ENCODE peak calls at places on chromosomes 6 and 20, in eight cellular contexts. U is GM23338, H is breast epithelium, B is Panc1, Z is spleen, R is K562, S is endothelial cell of umbilical vein, E is stomach. V is an unnamed sample.

GRCh38 chr6:26022166-26022510 is 59.5 kb downstream of the TRIM38 start:
- DNase-seq in B (no peak), H (no peak), S (peak; percentile 90), R (peak; percentile 71), Z (no peak), U (peak; percentile 67), E (peak; percentile 60), V (peak; percentile 71)

GRCh38 chr6:46904117-46904516 is 17.6 kb downstream of the ADGRF5 start:
- DNase-seq in S (no peak), B (no peak), E (no peak), H (no peak), R (no peak), Z (no peak), U (no peak), V (no peak)

GRCh38 chr20:48769111-48769879 is 58.5 kb downstream of the PREX1 start:
- DNase-seq in B (no peak), E (peak; percentile 33), R (peak; percentile 38), H (no peak), Z (peak; percentile 88), S (no peak), U (peak; percentile 41), V (no peak)

GRCh38 chr6:26158581-26159416 is 71.6 kb downstream of the HFE start:
- DNase-seq in B (no peak), Z (peak; percentile 91), E (peak; percentile 73), U (peak; percentile 35), S (peak; percentile 67), R (peak; percentile 38), H (peak; percentile 69), V (no peak)

GRCh38 chr6:3308106-3308505 is 49.4 kb downstream of the PSMG4 start:
- DNase-seq in R (no peak), E (no peak), B (no peak), Z (peak; percentile 13), S (no peak), U (no peak), H (no peak), V (no peak)

GRCh38 chr6:26121141-26122004 is 34.1 kb downstream of the HFE start:
- DNase-seq in E (no peak), S (no peak), Z (no peak), H (no peak), B (no peak), R (no peak), U (no peak), V (peak; percentile 45)

GRCh38 chr20:39691151-39691862 is 729.2 kb downstream of the DHX35 start:
- DNase-seq in H (no peak), Z (no peak), B (no peak), S (no peak), U (no peak), R (no peak), E (no peak), V (no peak)

GRCh38 chr6:30844118-30844535 is 40.2 kb upstream of the DDR1 start:
- DNase-seq in E (no peak), H (no peak), R (no peak), U (peak; percentile 88), S (no peak), Z (no peak), B (no peak), V (no peak)

GRCh38 chr6:41027251-41027650 is 11.8 kb downstream of the UNC5CL start:
- DNase-seq in Z (no peak), E (no peak), U (no peak), H (no peak), S (no peak), R (no peak), B (no peak), V (no peak)

GRCh38 chr6:141107562-141108160 is 1025.1 kb upstream of the GJE1 start:
- DNase-seq in R (no peak), U (no peak), S (peak; percentile 70), E (no peak), B (peak; percentile 30), H (no peak), Z (no peak), V (peak; percentile 43)

GRCh38 chr6:146700078-146700686 is 101.4 kb downstream of the ADGB start:
- DNase-seq in R (peak; percentile 80), E (peak; percentile 77), B (peak; percentile 64), H (peak; percentile 62), Z (no peak), U (peak; percentile 86), S (peak; percentile 78), V (peak; percentile 64)

GRCh38 chr6:17218023-17218748 is 63.0 kb upstream of the RBM24 start:
- DNase-seq in E (no peak), B (no peak), S (no peak), R (no peak), H (no peak), U (no peak), Z (no peak), V (no peak)

GRCh38 chr6:17220040-17220439 is 61.1 kb upstream of the RBM24 start:
- DNase-seq in B (no peak), E (no peak), R (no peak), U (no peak), H (no peak), S (no peak), Z (no peak), V (no peak)

GRCh38 chr6:17218749-17219093 is 62.4 kb upstream of the RBM24 start:
- DNase-seq in E (no peak), Z (no peak), R (no peak), S (no peak), H (no peak), B (no peak), U (no peak), V (no peak)

GRCh38 chr6:17220511-17220910 is 60.6 kb upstream of the RBM24 start:
- DNase-seq in R (no peak), B (no peak), S (no peak), H (no peak), E (no peak), U (no peak), Z (no peak), V (no peak)

DNA sequence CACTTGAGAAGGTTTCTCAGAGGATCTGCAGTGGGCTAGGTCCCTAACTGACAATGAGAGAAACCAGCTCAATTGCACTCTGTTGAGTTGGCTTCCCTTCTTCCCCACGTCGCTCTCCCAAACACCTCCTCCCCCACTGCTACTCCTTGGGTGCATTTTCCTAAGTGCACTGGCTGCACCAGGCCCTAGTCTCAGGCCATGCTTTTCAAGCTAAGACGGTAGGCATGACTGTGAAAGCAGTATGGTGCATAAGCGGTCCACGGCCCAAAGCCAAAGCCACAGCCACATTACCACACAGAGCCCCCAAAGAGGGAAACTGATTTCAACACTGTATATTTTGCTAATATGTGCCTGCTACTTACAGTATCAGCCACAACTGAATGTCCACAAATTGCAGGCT is 62.1 kb upstream of the RBM24 start:
- DNase-seq in U (no peak), B (no peak), E (no peak), S (no peak), R (no peak), Z (no peak), H (no peak), V (no peak)
- H3K4me1 ChIP-seq in U (no peaks in the 10 kb centered on the region), B (no peaks in the 10 kb centered on the region), E (no peaks in the 10 kb centered on the region), S (no peaks in the 10 kb centered on the region), R (no peaks in the 10 kb centered on the region), Z (no peaks in the 10 kb centered on the region), H (no peaks in the 10 kb centered on the region), V (no peaks in the 10 kb centered on the region)

GRCh38 chr20:53611449-53611894 is 17.8 kb upstream of the ZNF217 start:
- DNase-seq in H (no peak), U (peak; percentile 78), Z (peak; percentile 30), E (peak; percentile 25), B (peak; percentile 90), S (peak; percentile 63), R (no peak), V (peak; percentile 78)
- TF ChIP-seq POLR2AphosphoS5 in H (no peak), U (no peak), Z (peak; percentile 54), E (peak; percentile 73), B (peak; percentile 57), S (peak; percentile 22), R (peak; percentile 39), V (peak; percentile 70)

DNA sequence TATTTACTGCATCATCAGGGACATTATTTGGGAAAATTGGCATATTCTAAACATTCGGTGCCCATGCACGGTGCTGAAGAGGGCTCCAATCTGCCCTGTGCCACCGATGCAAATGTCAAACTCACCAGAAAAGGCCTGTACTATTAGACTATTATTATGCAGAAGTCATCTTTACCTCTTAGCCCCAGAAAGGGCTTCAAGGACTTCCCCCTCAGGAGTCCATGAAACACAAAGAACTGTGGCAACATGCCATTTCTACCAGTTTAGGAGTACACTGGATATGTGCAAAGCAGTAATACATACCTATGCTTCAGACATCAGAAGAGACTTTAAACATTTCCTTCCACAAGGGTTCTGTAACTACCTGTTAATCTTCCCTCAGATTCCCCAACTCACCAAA is 8.6 kb downstream of the DIDO1 start:
- DNase-seq in S (no peak), R (no peak), Z (no peak), B (no peak), E (no peak), H (no peak), U (no peak), V (no peak)
- H3K4me1 ChIP-seq in S (peaks cover 6% of the 10 kb centered on the region), R (peaks cover 36% of the 10 kb centered on the region), Z (peaks cover 100% of the 10 kb centered on the region), B (peaks cover 88% of the 10 kb centered on the region), E (peaks cover 100% of the 10 kb centered on the region), H (peaks cover 30% of the 10 kb centered on the region), U (peaks cover 90% of the 10 kb centered on the region), V (peaks cover 46% of the 10 kb centered on the region)

DNA sequence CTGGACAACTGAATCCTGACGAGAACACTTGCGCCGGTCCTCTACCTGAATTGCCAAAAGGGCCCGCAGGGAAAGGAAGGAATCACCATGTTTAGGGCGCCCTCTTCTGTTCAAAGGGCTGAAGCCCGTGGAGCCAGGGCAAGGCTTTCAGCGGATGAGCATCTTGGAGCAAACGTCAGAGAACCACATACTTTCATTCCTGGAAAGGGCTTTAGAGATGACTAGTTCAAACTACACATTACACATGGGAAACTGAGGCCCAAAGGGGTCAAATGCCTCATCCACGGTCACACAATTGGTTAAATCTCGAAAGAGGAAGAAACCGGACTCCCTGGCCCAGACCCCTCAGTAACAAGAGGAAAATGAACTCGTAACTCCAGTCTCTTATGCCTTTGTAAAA is 11.5 kb upstream of the ZNF133 start:
- DNase-seq in E (peak; percentile 79), S (peak; percentile 59), Z (no peak), R (peak; percentile 20), U (peak; percentile 93), H (peak; percentile 69), B (peak; percentile 55), V (peak; percentile 67)
- TF ChIP-seq POLR2AphosphoS5 in E (no peak), S (no peak), Z (no peak), R (no peak), U (no peak), H (no peak), B (no peak), V (no peak)

DNA sequence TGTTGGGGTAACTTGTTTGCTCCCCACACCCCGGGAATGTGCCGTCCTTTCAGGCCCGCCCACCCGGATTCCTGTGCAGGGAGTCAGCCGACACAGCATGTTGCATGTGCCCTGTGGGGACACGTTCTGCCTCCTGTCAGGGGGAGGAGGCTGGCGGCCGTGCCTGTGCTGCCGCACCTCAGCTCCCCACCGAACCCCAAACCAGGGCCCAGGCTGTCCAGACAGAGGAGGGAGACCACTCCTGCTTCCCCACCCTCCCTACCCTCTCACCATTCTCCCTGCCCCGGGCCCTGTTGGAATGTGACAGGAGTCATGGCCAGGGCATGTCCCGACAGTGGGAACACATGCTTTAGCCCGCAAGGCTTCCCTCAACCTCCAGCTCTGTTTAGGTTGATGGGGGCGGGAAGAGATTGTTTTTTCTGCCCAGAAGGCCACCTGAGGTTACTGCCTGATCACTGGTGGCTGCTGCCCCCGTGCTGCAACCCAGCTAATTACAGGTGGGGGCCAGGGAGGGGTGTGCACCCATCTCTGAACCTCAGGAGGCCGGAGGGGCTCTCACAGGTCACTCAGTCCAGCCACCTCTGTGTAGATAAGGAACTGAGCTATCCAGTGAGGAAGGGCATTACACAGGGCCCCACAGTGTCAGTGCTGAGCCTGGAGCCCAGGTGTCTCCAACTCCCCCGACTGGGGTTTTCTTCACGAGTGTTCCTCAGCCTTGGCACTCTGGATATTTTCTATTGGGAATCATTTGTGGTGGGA is 13.6 kb downstream of the LRRC73 start:
- DNase-seq in R (peak; percentile 89), U (peak; percentile 72), H (no peak), B (no peak), E (no peak), S (peak; percentile 27), Z (no peak), V (no peak)
- H3K4me1 ChIP-seq in R (peaks cover 16% of the 10 kb centered on the region), U (peaks cover 16% of the 10 kb centered on the region), H (peaks cover 6% of the 10 kb centered on the region), B (peaks cover 19% of the 10 kb centered on the region), E (peaks cover 46% of the 10 kb centered on the region), S (peaks cover 27% of the 10 kb centered on the region), Z (peaks cover 20% of the 10 kb centered on the region), V (peaks cover 49% of the 10 kb centered on the region)